ENCODE peak calls at places on chromosomes 13 and 19, in four cellular contexts. T, P, D and Y are unnamed samples.

GRCh38 chr13:101499406-101499805 is 46.9 kb downstream of the ITGBL1 start:
- DNase-seq in T (peak), P (no peak), D (no peak), Y (no peak)

GRCh38 chr19:56105090-56105701 is 15.9 kb downstream of the ZNF787 start:
- DNase-seq in T (peak), P (peak), D (peak), Y (no peak)

GRCh38 chr13:24214528-24214927 is 54.0 kb downstream of the SPATA13 start:
- DNase-seq in T (no peak), P (no peak), D (no peak), Y (no peak)

GRCh38 chr19:42090687-42091086 is 14.7 kb downstream of the ZNF574 start:
- DNase-seq in T (no peak), P (no peak), D (no peak), Y (no peak)

GRCh38 chr13:94710881-94711560 is 1.3 kb downstream of the SOX21 start:
- DNase-seq in T (no peak), P (peak), D (no peak), Y (no peak)

GRCh38 chr19:46296722-46297431 is at the start of gene HIF3A:
- DNase-seq in T (peak), P (no peak), D (no peak), Y (no peak)

GRCh38 chr13:74128171-74128767 is 5.9 kb downstream of the KLF12 start:
- DNase-seq in T (peak), P (no peak), D (no peak), Y (peak)

GRCh38 chr13:26280822-26281221 is 26.9 kb downstream of the CDK8 start:
- DNase-seq in T (no peak), P (no peak), D (peak), Y (peak)

GRCh38 chr19:49333426-49334288 is 1.5 kb upstream of the CD37 start:
- DNase-seq in T (peak), P (no peak), D (no peak), Y (no peak)

GRCh38 chr13:111282425-111282824 is 38.0 kb upstream of the TEX29 start:
- DNase-seq in T (no peak), P (peak), D (peak), Y (no peak)

GRCh38 chr19:38559428-38560401 is 58.0 kb downstream of the MAP4K1 start:
- DNase-seq in T (no peak), P (no peak), D (peak), Y (no peak)

GRCh38 chr13:111322001-111322915 is 1.8 kb downstream of the TEX29 start:
- DNase-seq in T (no peak), P (no peak), D (no peak), Y (no peak)

GRCh38 chr13:104253063-104253680 is 1187.0 kb upstream of the SLC10A2 start:
- DNase-seq in T (no peak), P (no peak), D (no peak), Y (peak)

GRCh38 chr13:67100723-67101122 is 129.4 kb downstream of the PCDH9 start:
- DNase-seq in T (no peak), P (no peak), D (no peak), Y (no peak)

GRCh38 chr19:48933382-48933932 is at the start of gene DHDH:
- DNase-seq in T (peak), P (no peak), D (peak), Y (peak)

GRCh38 chr13:95626768-95627167 is 17.7 kb downstream of the DZIP1 start:
- DNase-seq in T (no peak), P (no peak), D (no peak), Y (no peak)

GRCh38 chr13:110323172-110323851 is 16.2 kb downstream of the COL4A2 start:
- DNase-seq in T (peak), P (no peak), D (no peak), Y (peak)

GRCh38 chr19:3369337-3370213 is 3.2 kb downstream of the NFIC start:
- DNase-seq in T (peak), P (no peak), D (peak), Y (no peak)

GRCh38 chr19:50482271-50482855 is 5.7 kb upstream of the GARIN5A start:
- DNase-seq in T (no peak), P (no peak), D (no peak), Y (no peak)

GRCh38 chr13:80551650-80552497 is 210.9 kb upstream of the SPRY2 start:
- DNase-seq in T (peak), P (no peak), D (no peak), Y (no peak)

GRCh38 chr19:16447015-16447384 is 24.8 kb downstream of the EPS15L1 start:
- DNase-seq in T (peak), P (no peak), D (peak), Y (peak)

GRCh38 chr19:11494634-11495285 is 10.9 kb downstream of the ZNF653 start:
- DNase-seq in T (no peak), P (no peak), D (no peak), Y (no peak)

GRCh38 chr13:34257980-34258379 is 440.0 kb downstream of the RFC3 start:
- DNase-seq in T (no peak), P (no peak), D (no peak), Y (no peak)

DNA sequence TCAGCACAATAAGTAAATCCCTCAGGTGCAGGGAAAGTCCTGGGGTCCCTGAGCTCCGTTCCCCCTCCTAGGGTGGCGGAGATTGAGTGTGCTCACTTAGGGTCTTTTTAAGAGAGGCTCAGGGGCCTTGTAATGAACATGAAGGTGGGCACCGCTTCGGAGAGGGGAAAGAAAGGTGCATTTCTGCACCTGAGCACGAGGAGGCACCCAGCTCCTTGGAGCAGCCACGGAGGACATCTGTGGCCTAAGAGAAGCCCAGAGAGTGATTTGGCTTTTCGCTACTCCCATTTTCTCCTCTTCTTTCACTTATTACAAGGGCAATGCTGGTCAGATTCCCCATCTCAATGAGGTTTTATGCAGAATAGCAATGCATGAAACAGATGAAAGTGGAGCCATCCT is 86.7 kb upstream of the RAP2A start:
- DNase-seq in T (no peak), P (no peak), D (no peak), Y (no peak)
- TF ChIP-seq CTCF in T (no peak), P (no peak), D (no peak), Y (no peak)

DNA sequence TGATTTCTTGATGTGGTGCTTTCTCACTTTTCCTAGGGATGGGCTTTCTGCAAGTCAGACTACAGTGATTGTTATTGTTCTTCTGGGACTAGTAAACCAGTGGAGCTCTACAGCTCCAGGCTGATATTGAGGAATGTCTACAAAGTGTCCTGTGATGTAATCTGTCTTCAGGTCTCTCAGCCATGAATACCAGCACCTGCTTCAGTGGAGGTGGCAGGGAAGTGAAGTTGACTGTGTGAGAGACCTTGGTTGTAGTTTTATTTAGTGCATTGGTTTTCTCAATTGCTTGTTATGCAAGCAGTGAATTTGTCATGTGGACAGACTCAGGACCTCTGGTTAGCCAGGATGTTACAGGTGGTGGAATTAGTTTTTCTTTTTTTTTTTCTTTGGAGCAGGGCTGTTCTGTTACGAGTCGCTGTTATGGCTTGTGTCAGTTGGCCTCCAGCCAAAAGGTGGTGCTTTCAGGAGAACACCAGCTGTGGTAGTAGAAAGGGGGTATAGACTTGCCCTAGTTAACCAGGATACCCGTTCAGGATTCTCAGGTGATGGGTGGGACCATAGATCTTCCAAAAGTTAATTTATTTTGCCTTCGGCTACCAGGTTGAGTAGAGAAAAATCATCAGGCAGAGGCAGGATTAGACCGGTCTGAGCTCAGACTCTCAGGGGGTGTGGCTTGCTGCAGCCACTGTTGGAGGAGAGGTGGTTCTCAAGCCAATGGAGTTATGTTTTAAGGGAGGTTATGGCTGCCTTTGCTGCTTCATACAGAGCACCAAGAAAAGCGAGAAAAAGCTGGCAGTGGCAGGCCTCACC is 11.9 kb upstream of the ZNF675 start:
- DNase-seq in T (no peak), P (no peak), D (peak), Y (no peak)
- H3K4me3 ChIP-seq in T (no peak), P (no peak), D (no peak), Y (no peak)

DNA sequence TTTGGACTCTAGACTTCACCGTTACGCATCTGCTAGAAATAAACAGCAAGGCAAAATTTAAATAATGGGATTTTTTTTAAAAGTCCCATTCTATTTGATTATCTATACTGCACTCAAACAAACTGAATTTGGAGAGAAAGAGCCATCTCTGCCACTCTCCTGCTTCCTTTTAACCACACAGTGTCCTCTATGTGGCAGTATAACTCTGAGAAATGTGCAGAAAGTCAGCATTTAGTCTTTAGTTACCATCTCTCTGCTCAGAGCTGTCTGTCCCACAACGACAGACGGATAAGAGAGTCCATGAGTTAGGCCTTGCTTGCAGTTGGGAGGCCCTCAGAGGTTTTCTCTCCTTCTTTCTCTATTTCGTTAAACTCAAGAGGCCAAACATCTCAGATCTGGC is 21.2 kb downstream of the CCNA1 start:
- DNase-seq in T (peak), P (no peak), D (no peak), Y (no peak)
- TF ChIP-seq CTCF in T (peak), P (no peak), D (peak), Y (peak)

DNA sequence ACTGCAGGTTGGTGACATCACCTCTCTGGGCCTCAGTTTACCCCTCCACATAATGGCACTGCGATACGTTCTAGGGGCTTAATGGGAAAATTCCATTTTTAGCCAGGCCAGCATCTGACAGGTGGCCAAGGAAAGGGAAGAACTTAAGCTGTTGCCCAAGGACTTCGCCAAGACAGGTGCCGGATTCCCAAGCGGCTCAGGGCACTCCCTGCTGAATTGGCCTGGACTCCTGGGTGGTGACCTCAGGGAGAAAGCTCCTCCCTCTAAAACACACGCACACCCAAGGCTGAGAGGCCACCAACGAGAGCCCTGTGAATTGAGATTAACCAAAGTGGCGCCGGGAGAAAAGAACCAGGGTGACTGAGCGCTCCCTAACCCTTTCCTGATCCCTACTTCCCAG is 13.3 kb downstream of the MAST3 start:
- DNase-seq in T (no peak), P (no peak), D (no peak), Y (no peak)
- H3K4me3 ChIP-seq in T (peak), P (peak), D (peak), Y (peak)

GRCh38 chr19:14106840-14107239 is 10.7 kb downstream of the PRKACA start:
- DNase-seq in T (no peak), P (no peak), D (no peak), Y (no peak)
- TF ChIP-seq CTCF in T (no peak), P (no peak), D (no peak), Y (no peak)

GRCh38 chr19:36257512-36257876 is 42.6 kb downstream of the ZNF146 start:
- DNase-seq in T (no peak), P (no peak), D (no peak), Y (no peak)

GRCh38 chr19:36255316-36255715 is 40.4 kb downstream of the ZNF146 start:
- DNase-seq in T (no peak), P (no peak), D (no peak), Y (no peak)

GRCh38 chr19:36256064-36256463 is 41.2 kb downstream of the ZNF146 start:
- DNase-seq in T (no peak), P (no peak), D (no peak), Y (no peak)

GRCh38 chr19:36258028-36258875 is 43.3 kb downstream of the ZNF146 start:
- DNase-seq in T (no peak), P (no peak), D (no peak), Y (no peak)

GRCh38 chr19:36256853-36257511 is 42.1 kb downstream of the ZNF146 start:
- DNase-seq in T (no peak), P (no peak), D (no peak), Y (no peak)
- H3K4me3 ChIP-seq in T (peak), P (peak), D (no peak), Y (peak)